ENCODE peak calls at places on chromosomes 7 and 10, in four cellular contexts. H, Z, A and T are unnamed samples.
A peak's percentile ranks its signal among the peaks of the same experiment; 100 is the strongest.

GRCh38 chr10:90274721-90275468 is 573.5 kb downstream of the KIF20B start:
- DNase-seq in H (no peak), A (peak; percentile 4), Z (no peak), T (no peak)

GRCh38 chr10:97002670-97003069 is 170.6 kb downstream of the LCOR start:
- DNase-seq in Z (no peak), H (no peak), A (no peak), T (no peak)

GRCh38 chr7:118250860-118251494 is 26.5 kb downstream of the ANKRD7 start:
- DNase-seq in Z (no peak), H (no peak), A (no peak), T (no peak)

GRCh38 chr7:21422747-21423146 is 5.1 kb upstream of the SP4 start:
- DNase-seq in A (no peak), H (no peak), Z (no peak), T (no peak)

GRCh38 chr7:45999541-45999940 is 78.5 kb upstream of the IGFBP3 start:
- DNase-seq in H (no peak), Z (no peak), A (no peak), T (no peak)

GRCh38 chr7:64795176-64795575 is 948 bp downstream of the ZNF138 start:
- DNase-seq in A (no peak), Z (no peak), H (no peak), T (no peak)

GRCh38 chr7:17625038-17625437 is 315.3 kb downstream of the SNX13 start:
- DNase-seq in H (no peak), A (peak; percentile 46), Z (no peak), T (no peak)

GRCh38 chr7:140230517-140230861 is 53.7 kb upstream of the KDM7A start:
- DNase-seq in A (no peak), H (peak; percentile 67), Z (no peak), T (peak; percentile 74)

GRCh38 chr7:620052-620451 is 100.4 kb upstream of the PDGFA start:
- DNase-seq in H (no peak), Z (peak; percentile 49), A (no peak), T (peak; percentile 39)

GRCh38 chr7:139586286-139586685 is 62.8 kb downstream of the CLEC2L start:
- DNase-seq in Z (no peak), A (no peak), H (no peak), T (no peak)

GRCh38 chr7:85508642-85509429 is 322.0 kb upstream of the SEMA3D start:
- DNase-seq in Z (no peak), H (no peak), A (peak; percentile 29), T (no peak)

GRCh38 chr10:127378628-127379027 is 170.5 kb upstream of the NPS start:
- DNase-seq in A (no peak), Z (no peak), H (no peak), T (no peak)

GRCh38 chr10:103627893-103628292 is 134.4 kb downstream of the NEURL1 start:
- DNase-seq in Z (no peak), A (no peak), H (no peak), T (no peak)

GRCh38 chr7:139821349-139822115 is 7.5 kb upstream of the TBXAS1 start:
- DNase-seq in H (no peak), A (no peak), Z (no peak), T (no peak)

GRCh38 chr10:59750155-59750945 is 2.9 kb downstream of the MRLN start:
- DNase-seq in H (peak; percentile 89), A (no peak), Z (no peak), T (no peak)

GRCh38 chr10:114940735-114941134 is 2.7 kb downstream of the TRUB1 start:
- DNase-seq in A (no peak), Z (no peak), H (no peak), T (no peak)

GRCh38 chr7:116097365-116098009 is 66.9 kb upstream of the TFEC start:
- DNase-seq in Z (peak; percentile 74), H (no peak), A (peak; percentile 45), T (no peak)

GRCh38 chr7:118104812-118105441 is 79.0 kb upstream of the LSM8 start:
- DNase-seq in A (peak; percentile 4), Z (peak; percentile 50), H (no peak), T (no peak)

GRCh38 chr10:92047215-92047614 is 123.6 kb downstream of the BTAF1 start:
- DNase-seq in A (no peak), H (no peak), Z (no peak), T (no peak)

GRCh38 chr10:22626784-22627183 is 87.6 kb downstream of the PIP4K2A start:
- DNase-seq in Z (no peak), H (no peak), A (no peak), T (no peak)

GRCh38 chr10:61475449-61475873 is 22.3 kb upstream of the TMEM26 start:
- DNase-seq in H (no peak), Z (no peak), A (no peak), T (no peak)

GRCh38 chr10:119742988-119743646 is 17.3 kb downstream of the INPP5F start:
- DNase-seq in A (no peak), H (no peak), Z (no peak), T (no peak)

GRCh38 chr10:102868976-102869289 is 337 bp upstream of the AS3MT start:
- DNase-seq in H (no peak), Z (no peak), A (no peak), T (no peak)

GRCh38 chr10:98096731-98097130 is 37.7 kb upstream of the R3HCC1L start:
- DNase-seq in H (no peak), A (no peak), Z (no peak), T (no peak)

GRCh38 chr10:129960493-129961273 is 3.4 kb downstream of the EBF3 start:
- DNase-seq in Z (peak; percentile 40), A (no peak), H (no peak), T (no peak)

GRCh38 chr10:33655165-33655815 is 320.8 kb upstream of the NRP1 start:
- DNase-seq in A (no peak), Z (no peak), H (no peak), T (no peak)

GRCh38 chr7:76296743-76297740 is 5.4 kb upstream of the HSPB1 start:
- DNase-seq in Z (no peak), A (no peak), H (no peak), T (peak; percentile 88)

GRCh38 chr10:79403441-79404230 is 41.8 kb downstream of the ZCCHC24 start:
- DNase-seq in H (peak; percentile 72), Z (peak; percentile 64), A (no peak), T (peak; percentile 29)

GRCh38 chr7:96548664-96549063 is 161.0 kb downstream of the SEM1 start:
- DNase-seq in H (no peak), Z (no peak), A (no peak), T (no peak)

GRCh38 chr7:131895541-131896173 is 339.2 kb upstream of the PODXL start:
- DNase-seq in H (no peak), Z (peak; percentile 8), A (peak; percentile 75), T (no peak)

GRCh38 chr7:90629306-90629918 is 33.3 kb downstream of the CDK14 start:
- DNase-seq in Z (peak; percentile 79), A (peak; percentile 33), H (no peak), T (peak; percentile 37)

GRCh38 chr10:79066460-79067240 is 2.1 kb upstream of the ZMIZ1 start:
- DNase-seq in A (no peak), Z (peak; percentile 58), H (peak; percentile 67), T (peak; percentile 61)

GRCh38 chr7:49001610-49002033 is 77.3 kb downstream of the CDC14C start:
- DNase-seq in H (no peak), A (no peak), Z (peak; percentile 69), T (no peak)
- TF ChIP-seq CTCF in H (no peak), A (peak; percentile 35), Z (peak; percentile 90), T (no peak)

GRCh38 chr7:4681922-4682620 is at the start of gene FOXK1:
- DNase-seq in H (peak; percentile 88), Z (peak; percentile 90), A (no peak), T (peak; percentile 84)

GRCh38 chr7:4682621-4683042 is 537 bp downstream of the FOXK1 start:
- DNase-seq in A (no peak), H (peak; percentile 77), Z (peak; percentile 75), T (peak; percentile 72)

GRCh38 chr7:4683043-4683883 is 1.2 kb downstream of the FOXK1 start:
- DNase-seq in H (peak; percentile 58), Z (peak; percentile 72), A (no peak), T (peak; percentile 56)

GRCh38 chr7:4683884-4684565 is 1.9 kb downstream of the FOXK1 start:
- DNase-seq in Z (peak; percentile 53), H (peak; percentile 73), A (no peak), T (no peak)

GRCh38 chr7:4681218-4681851 is 760 bp upstream of the FOXK1 start:
- DNase-seq in Z (peak; percentile 42), A (no peak), H (no peak), T (no peak)
- H3K4me3 ChIP-seq in Z (peak overlapping the region; percentile 41), A (peak overlapping the region; percentile 23), H (peak overlapping the region; percentile 61), T (no peak overlapping the region)

GRCh38 chr10:68153473-68154210 is 44.4 kb downstream of the MYPN start:
- DNase-seq in Z (no peak), H (no peak), A (peak; percentile 95), T (no peak)
- TF ChIP-seq CTCF in Z (no peak), H (no peak), A (no peak), T (no peak)

GRCh38 chr7:101231644-101232043 is 6.0 kb downstream of the CLDN15 start:
- DNase-seq in H (no peak), Z (no peak), A (no peak), T (peak; percentile 57)
- H3K4me3 ChIP-seq in H (no peak overlapping the region), Z (no peak overlapping the region), A (no peak overlapping the region), T (no peak overlapping the region)

DNA sequence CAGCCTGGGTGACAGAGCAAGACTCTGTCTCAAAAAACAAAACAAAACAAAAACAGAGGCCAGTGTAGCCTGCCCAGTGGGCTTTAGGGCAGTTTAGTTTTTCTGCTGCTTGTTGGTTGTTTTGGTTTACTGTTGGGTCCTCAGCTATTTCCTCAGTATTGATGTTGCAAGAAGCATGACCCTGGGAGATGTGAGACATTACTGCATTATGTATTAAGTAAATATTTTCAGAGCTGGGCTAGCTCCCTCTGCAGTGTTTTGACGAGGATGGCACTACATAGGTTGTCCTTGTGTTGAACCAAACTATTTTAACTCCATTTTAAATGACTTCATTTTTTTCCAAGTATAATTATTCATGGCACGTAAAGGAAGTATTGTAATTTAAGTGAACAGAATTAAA is 4.8 kb downstream of the AKAP9 start:
- DNase-seq in Z (peak; percentile 75), H (no peak), A (no peak), T (no peak)
- TF ChIP-seq CTCF in Z (no peak), H (no peak), A (no peak), T (no peak)

GRCh38 chr7:112067609-112068540 is 138.3 kb downstream of the DOCK4 start:
- DNase-seq in A (no peak), Z (no peak), H (no peak), T (no peak)
- H3K4me3 ChIP-seq in A (no peak overlapping the region), Z (no peak overlapping the region), H (no peak overlapping the region), T (no peak overlapping the region)